ENCODE peak calls at places on chromosomes 13 and 19, in four cellular contexts. One of them, this sample, is unnamed.

GRCh38 chr19:48290923-48291700 is 21.2 kb downstream of the ZNF114 start:
- DNase-seq in SK-N-SH: peak
- DNase-seq in HepG2: no peak
- DNase-seq in K562: peak
- DNase-seq in this sample: no peak

GRCh38 chr19:46602392-46603194 is 1.5 kb downstream of the CALM3 start:
- DNase-seq in K562: no peak
- DNase-seq in SK-N-SH: peak
- DNase-seq in HepG2: no peak
- DNase-seq in this sample: no peak

GRCh38 chr19:18282788-18283141 is 1.3 kb upstream of the JUND start:
- DNase-seq in K562: peak
- DNase-seq in SK-N-SH: no peak
- DNase-seq in HepG2: peak
- DNase-seq in this sample: no peak

GRCh38 chr13:19586904-19587634 is 25.7 kb upstream of the TPTE2 start:
- DNase-seq in HepG2: peak
- DNase-seq in SK-N-SH: peak
- DNase-seq in K562: peak
- DNase-seq in this sample: peak

GRCh38 chr13:65866138-65866537 is 1364.0 kb downstream of the PCDH9 start:
- DNase-seq in K562: no peak
- DNase-seq in SK-N-SH: no peak
- DNase-seq in HepG2: no peak
- DNase-seq in this sample: no peak

GRCh38 chr19:3380829-3381228 is 14.4 kb downstream of the NFIC start:
- DNase-seq in SK-N-SH: no peak
- DNase-seq in HepG2: no peak
- DNase-seq in K562: no peak
- DNase-seq in this sample: no peak

GRCh38 chr13:34863360-34864135 is 78.5 kb upstream of the NBEA start:
- DNase-seq in K562: no peak
- DNase-seq in SK-N-SH: no peak
- DNase-seq in HepG2: peak
- DNase-seq in this sample: no peak

GRCh38 chr19:1540353-1540925 is 16.6 kb downstream of the PLK5 start:
- DNase-seq in SK-N-SH: no peak
- DNase-seq in K562: no peak
- DNase-seq in HepG2: no peak
- DNase-seq in this sample: no peak

GRCh38 chr13:66703597-66703996 is 526.5 kb downstream of the PCDH9 start:
- DNase-seq in SK-N-SH: no peak
- DNase-seq in HepG2: no peak
- DNase-seq in K562: no peak
- DNase-seq in this sample: no peak

GRCh38 chr19:39557791-39558622 is 18.0 kb upstream of the EID2 start:
- DNase-seq in HepG2: peak
- DNase-seq in K562: no peak
- DNase-seq in SK-N-SH: no peak
- DNase-seq in this sample: peak

GRCh38 chr19:4083677-4084546 is 17.2 kb upstream of the ZBTB7A start:
- DNase-seq in HepG2: no peak
- DNase-seq in K562: peak
- DNase-seq in SK-N-SH: no peak
- DNase-seq in this sample: no peak

GRCh38 chr19:33661336-33661735 is 39.6 kb downstream of the CHST8 start:
- DNase-seq in HepG2: no peak
- DNase-seq in K562: no peak
- DNase-seq in SK-N-SH: no peak
- DNase-seq in this sample: no peak

GRCh38 chr13:47413112-47413511 is 516.3 kb upstream of the HTR2A start:
- DNase-seq in K562: no peak
- DNase-seq in SK-N-SH: no peak
- DNase-seq in HepG2: no peak
- DNase-seq in this sample: no peak

GRCh38 chr19:57280913-57281425 is 684 bp downstream of the ZNF460 start:
- DNase-seq in SK-N-SH: peak
- DNase-seq in HepG2: no peak
- DNase-seq in K562: no peak
- DNase-seq in this sample: no peak

GRCh38 chr13:103539265-103539664 is 473.0 kb upstream of the SLC10A2 start:
- DNase-seq in SK-N-SH: peak
- DNase-seq in K562: no peak
- DNase-seq in HepG2: no peak
- DNase-seq in this sample: no peak

GRCh38 chr19:38686530-38686888 is 39.1 kb downstream of the ACTN4 start:
- DNase-seq in K562: no peak
- DNase-seq in HepG2: no peak
- DNase-seq in SK-N-SH: no peak
- DNase-seq in this sample: peak

GRCh38 chr13:112117955-112118302 is 51.0 kb downstream of the SOX1 start:
- DNase-seq in HepG2: no peak
- DNase-seq in SK-N-SH: no peak
- DNase-seq in K562: no peak
- DNase-seq in this sample: no peak

GRCh38 chr13:44436589-44437337 is 63.1 kb downstream of the SERP2 start:
- DNase-seq in K562: peak
- DNase-seq in HepG2: peak
- DNase-seq in SK-N-SH: peak
- DNase-seq in this sample: no peak

GRCh38 chr13:26557393-26558073 is at the start of gene WASF3:
- DNase-seq in SK-N-SH: peak
- DNase-seq in K562: peak
- DNase-seq in HepG2: peak
- DNase-seq in this sample: peak

GRCh38 chr13:66222127-66222526 is 1008.0 kb downstream of the PCDH9 start:
- DNase-seq in SK-N-SH: no peak
- DNase-seq in K562: no peak
- DNase-seq in HepG2: no peak
- DNase-seq in this sample: no peak

GRCh38 chr19:34241513-34242337 is 12.6 kb upstream of the GARRE1 start:
- DNase-seq in HepG2: peak
- DNase-seq in K562: peak
- DNase-seq in SK-N-SH: no peak
- DNase-seq in this sample: no peak

GRCh38 chr13:92196566-92197256 is 798.3 kb downstream of the GPC5 start:
- DNase-seq in HepG2: no peak
- DNase-seq in K562: no peak
- DNase-seq in SK-N-SH: peak
- DNase-seq in this sample: no peak

GRCh38 chr13:26953273-26953672 is 192.7 kb upstream of the GPR12 start:
- DNase-seq in K562: no peak
- DNase-seq in HepG2: no peak
- DNase-seq in SK-N-SH: no peak
- DNase-seq in this sample: no peak

GRCh38 chr13:79451500-79451962 is 29.4 kb upstream of the NDFIP2 start:
- DNase-seq in K562: peak
- DNase-seq in HepG2: no peak
- DNase-seq in SK-N-SH: peak
- DNase-seq in this sample: peak

GRCh38 chr19:16023558-16023915 is 52.8 kb upstream of the TPM4 start:
- DNase-seq in SK-N-SH: no peak
- DNase-seq in HepG2: no peak
- DNase-seq in K562: no peak
- DNase-seq in this sample: no peak

GRCh38 chr13:111122056-111122455 is 6.9 kb downstream of the ARHGEF7 start:
- DNase-seq in K562: no peak
- DNase-seq in SK-N-SH: no peak
- DNase-seq in HepG2: no peak
- DNase-seq in this sample: no peak

GRCh38 chr19:44642375-44642774 is 1.3 kb upstream of the PVR start:
- DNase-seq in HepG2: no peak
- DNase-seq in SK-N-SH: no peak
- DNase-seq in K562: no peak
- DNase-seq in this sample: no peak

GRCh38 chr13:64810701-64811258 is 2419.4 kb downstream of the PCDH9 start:
- DNase-seq in HepG2: no peak
- DNase-seq in K562: no peak
- DNase-seq in SK-N-SH: no peak
- DNase-seq in this sample: no peak

GRCh38 chr19:53772943-53773342 is 51.2 kb downstream of the NLRP12 start:
- DNase-seq in HepG2: peak
- DNase-seq in SK-N-SH: peak
- DNase-seq in K562: peak
- DNase-seq in this sample: no peak

GRCh38 chr19:6087074-6087506 is 23.2 kb downstream of the RFX2 start:
- DNase-seq in K562: peak
- DNase-seq in HepG2: peak
- DNase-seq in SK-N-SH: peak
- DNase-seq in this sample: peak

GRCh38 chr13:26549713-26550112 is 7.8 kb upstream of the WASF3 start:
- DNase-seq in HepG2: no peak
- DNase-seq in K562: no peak
- DNase-seq in SK-N-SH: no peak
- DNase-seq in this sample: no peak

GRCh38 chr19:5397804-5398692 is 57.2 kb upstream of the ZNRF4 start:
- DNase-seq in HepG2: peak
- DNase-seq in SK-N-SH: peak
- DNase-seq in K562: peak
- DNase-seq in this sample: no peak

GRCh38 chr13:25248071-25248470 is 39.2 kb downstream of the MTMR6 start:
- DNase-seq in K562: no peak
- DNase-seq in HepG2: no peak
- DNase-seq in SK-N-SH: no peak
- DNase-seq in this sample: no peak

DNA sequence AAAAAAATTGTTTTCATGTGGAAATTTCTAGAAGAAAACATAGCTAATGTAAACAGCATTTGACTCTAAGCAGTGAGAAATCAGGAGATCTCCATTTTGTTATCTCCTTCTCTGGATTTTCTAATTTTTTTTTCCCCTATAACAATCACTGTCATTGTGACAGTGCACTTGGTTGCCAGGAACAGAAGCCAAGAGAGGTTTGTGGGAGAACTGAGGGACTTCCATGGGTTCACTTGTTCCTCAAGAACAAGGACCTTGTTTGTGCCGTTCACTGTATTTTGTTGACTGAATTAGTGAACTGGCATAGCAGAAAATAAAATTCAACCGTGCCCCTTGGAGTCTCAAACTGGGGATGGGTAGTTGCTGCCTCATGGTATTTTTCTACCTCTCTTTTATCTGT is 17.1 kb downstream of the SHISA7 start:
- DNase-seq in HepG2: no peak
- DNase-seq in K562: no peak
- DNase-seq in SK-N-SH: no peak
- DNase-seq in this sample: no peak
- TF ChIP-seq NFIC in HepG2: no peak
- TF ChIP-seq NFIC in K562: no peak
- TF ChIP-seq NFIC in SK-N-SH: no peak
- TF ChIP-seq NFIC in this sample: no peak

DNA sequence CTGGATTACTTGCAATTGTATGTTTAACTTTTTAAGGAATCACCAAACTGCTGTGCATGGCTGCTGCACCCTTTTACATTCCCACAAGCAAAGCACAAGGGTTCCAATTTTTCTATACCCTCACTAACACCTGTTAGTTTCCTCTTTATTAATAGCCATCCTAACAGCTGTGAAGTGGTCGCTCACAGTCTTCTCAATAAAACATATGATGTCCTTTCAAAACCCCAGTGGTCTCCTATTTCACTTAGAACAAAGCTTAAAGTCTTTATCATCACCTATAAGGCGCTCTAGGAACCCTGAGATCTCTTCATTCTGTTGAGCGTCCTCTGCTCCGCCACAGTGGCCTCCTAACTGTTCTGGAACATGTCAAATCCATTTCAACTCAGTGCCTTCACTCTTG is 400.5 kb downstream of the KLF12 start:
- DNase-seq in K562: no peak
- DNase-seq in HepG2: no peak
- DNase-seq in SK-N-SH: no peak
- DNase-seq in this sample: no peak
- TF ChIP-seq NFIC in K562: no peak
- TF ChIP-seq NFIC in HepG2: no peak
- TF ChIP-seq NFIC in SK-N-SH: no peak
- TF ChIP-seq NFIC in this sample: no peak

DNA sequence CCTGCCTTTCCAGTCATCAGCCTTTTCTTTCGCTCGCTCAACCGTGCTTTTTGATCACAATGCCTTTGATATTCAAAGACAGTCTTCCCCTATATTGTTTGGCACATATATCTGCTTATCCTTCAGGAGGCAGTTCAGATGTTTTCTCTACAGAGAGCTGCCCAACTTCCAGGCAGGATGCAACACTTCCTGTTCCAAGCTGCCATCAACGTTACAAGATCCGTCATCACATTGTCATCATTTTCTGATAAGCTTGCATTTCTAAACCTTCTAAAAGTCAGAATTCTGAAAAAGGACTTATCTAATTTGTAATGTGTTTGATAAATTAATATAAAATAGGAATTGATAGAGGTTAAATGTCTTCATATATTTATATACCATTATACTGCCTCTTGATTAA is 574.2 kb downstream of the TBC1D4 start:
- DNase-seq in HepG2: no peak
- DNase-seq in SK-N-SH: no peak
- DNase-seq in K562: no peak
- DNase-seq in this sample: no peak
- TF ChIP-seq NFIC in HepG2: no peak
- TF ChIP-seq NFIC in SK-N-SH: no peak
- TF ChIP-seq NFIC in K562: no peak
- TF ChIP-seq NFIC in this sample: no peak

GRCh38 chr13:50611117-50611781 is 232.2 kb downstream of the DLEU7 start:
- DNase-seq in SK-N-SH: no peak
- DNase-seq in HepG2: no peak
- DNase-seq in K562: no peak
- DNase-seq in this sample: no peak

GRCh38 chr13:50608357-50608756 is 235.1 kb downstream of the DLEU7 start:
- DNase-seq in HepG2: no peak
- DNase-seq in SK-N-SH: no peak
- DNase-seq in K562: no peak
- DNase-seq in this sample: no peak

GRCh38 chr13:50612717-50613116 is 230.8 kb downstream of the DLEU7 start:
- DNase-seq in K562: peak
- DNase-seq in HepG2: peak
- DNase-seq in SK-N-SH: no peak
- DNase-seq in this sample: no peak

GRCh38 chr13:50610238-50610637 is 233.3 kb downstream of the DLEU7 start:
- DNase-seq in K562: no peak
- DNase-seq in SK-N-SH: no peak
- DNase-seq in HepG2: no peak
- DNase-seq in this sample: no peak

DNA sequence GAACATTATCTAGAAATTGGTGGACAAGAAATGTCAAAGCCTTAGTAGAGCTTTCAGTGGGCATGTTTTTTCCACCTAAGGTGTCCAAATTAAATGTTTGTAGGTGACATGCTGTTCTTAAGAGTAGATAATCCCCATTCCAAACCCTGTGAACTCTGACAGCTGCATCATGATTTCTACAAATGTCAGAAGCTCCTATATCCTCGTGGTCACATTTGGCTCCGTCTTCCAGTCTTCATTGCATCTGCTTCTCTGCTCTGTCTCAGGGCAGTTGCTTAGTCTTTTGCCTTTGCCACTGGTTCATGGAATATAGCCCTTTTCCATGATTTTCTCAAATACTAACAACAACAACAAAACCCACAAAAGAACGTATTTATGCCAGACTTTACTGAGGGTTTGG is 234.5 kb downstream of the DLEU7 start:
- DNase-seq in SK-N-SH: no peak
- DNase-seq in K562: no peak
- DNase-seq in HepG2: no peak
- DNase-seq in this sample: no peak
- TF ChIP-seq NFIC in SK-N-SH: no peak
- TF ChIP-seq NFIC in K562: no peak
- TF ChIP-seq NFIC in HepG2: no peak
- TF ChIP-seq NFIC in this sample: no peak